ENCODE peak calls at places on chromosomes 5 and 9, in five cellular contexts. Y is tibial artery, J is AG04450, Q is heart right ventricle, N is psoas muscle. R is an unnamed sample.

GRCh38 chr9:18606831-18607230 is 132.9 kb downstream of the ADAMTSL1 start:
- DNase-seq in Y (no peak), J (no peak), Q (no peak), N (no peak), R (no peak)

GRCh38 chr5:32193591-32193990 is 19.5 kb upstream of the GOLPH3 start:
- DNase-seq in Y (peak; percentile 89), J (no peak), Q (peak; percentile 91), N (peak; percentile 73), R (peak; percentile 83)

GRCh38 chr9:19551124-19551929 is 142.5 kb downstream of the ACER2 start:
- DNase-seq in Y (no peak), J (no peak), Q (no peak), N (no peak), R (no peak)

GRCh38 chr9:128863647-128864046 is 18.1 kb downstream of the KYAT1 start:
- DNase-seq in Y (peak; percentile 51), J (no peak), Q (peak; percentile 65), N (peak; percentile 73), R (peak; percentile 54)

GRCh38 chr5:116709082-116709481 is 134.5 kb upstream of the SEMA6A start:
- DNase-seq in Y (no peak), J (no peak), Q (no peak), N (no peak), R (no peak)

GRCh38 chr5:177306674-177307543 is 3.3 kb downstream of the PRELID1 start:
- DNase-seq in Y (no peak), J (no peak), Q (no peak), N (no peak), R (no peak)

GRCh38 chr5:177591690-177592009 is 353 bp upstream of the TMED9 start:
- DNase-seq in Y (no peak), J (no peak), Q (no peak), N (no peak), R (no peak)

GRCh38 chr9:130010151-130010988 is 32.6 kb downstream of the FNBP1 start:
- DNase-seq in Y (no peak), J (no peak), Q (no peak), N (no peak), R (no peak)

GRCh38 chr9:72476617-72477375 is 44.6 kb upstream of the TMC1 start:
- DNase-seq in Y (no peak), J (no peak), Q (no peak), N (no peak), R (no peak)

GRCh38 chr9:126397056-126397455 is 70.4 kb downstream of the MVB12B start:
- DNase-seq in Y (no peak), J (no peak), Q (no peak), N (no peak), R (no peak)

GRCh38 chr5:158914008-158914407 is 185.7 kb downstream of the EBF1 start:
- DNase-seq in Y (no peak), J (no peak), Q (no peak), N (no peak), R (no peak)

GRCh38 chr9:22452415-22453010 is 5.9 kb downstream of the DMRTA1 start:
- DNase-seq in Y (peak; percentile 51), J (no peak), Q (no peak), N (peak; percentile 19), R (peak; percentile 67)

GRCh38 chr5:55497712-55498111 is 37.1 kb downstream of the PLPP1 start:
- DNase-seq in Y (no peak), J (no peak), Q (no peak), N (no peak), R (no peak)

GRCh38 chr5:107826311-107827000 is 155.7 kb upstream of the EFNA5 start:
- DNase-seq in Y (no peak), J (no peak), Q (no peak), N (no peak), R (no peak)

GRCh38 chr5:65928341-65928752 is 2.0 kb downstream of the ERBIN start:
- DNase-seq in Y (no peak), J (no peak), Q (no peak), N (no peak), R (no peak)

GRCh38 chr9:89877051-89878002 is 272.5 kb downstream of the GADD45G start:
- DNase-seq in Y (no peak), J (no peak), Q (no peak), N (no peak), R (no peak)

GRCh38 chr5:42360641-42361320 is 62.5 kb upstream of the GHR start:
- DNase-seq in Y (no peak), J (no peak), Q (no peak), N (no peak), R (no peak)

GRCh38 chr5:150609843-150610584 is 30.4 kb upstream of the SYNPO start:
- DNase-seq in Y (peak; percentile 74), J (no peak), Q (peak; percentile 88), N (peak; percentile 60), R (no peak)
- TF ChIP-seq CTCF in Y (no peak), J (no peak), Q (no peak), N (no peak), R (no peak)

GRCh38 chr9:123378956-123379660 is 23.1 kb downstream of the CRB2 start:
- DNase-seq in Y (no peak), J (no peak), Q (no peak), N (no peak), R (no peak)

GRCh38 chr9:123382659-123383511 is 26.9 kb downstream of the CRB2 start:
- DNase-seq in Y (no peak), J (no peak), Q (no peak), N (no peak), R (no peak)

GRCh38 chr9:123380852-123381705 is 25.1 kb downstream of the CRB2 start:
- DNase-seq in Y (no peak), J (no peak), Q (no peak), N (no peak), R (no peak)

GRCh38 chr9:123387686-123388085 is 31.7 kb downstream of the CRB2 start:
- DNase-seq in Y (no peak), J (no peak), Q (no peak), N (no peak), R (no peak)

GRCh38 chr9:123383512-123384170 is 27.6 kb downstream of the CRB2 start:
- DNase-seq in Y (no peak), J (no peak), Q (no peak), N (no peak), R (no peak)
- H3K4me3 ChIP-seq in Y (no peak overlapping the region), J (no peak overlapping the region), Q (no peak overlapping the region), N (no peak overlapping the region), R (no peak overlapping the region)

DNA sequence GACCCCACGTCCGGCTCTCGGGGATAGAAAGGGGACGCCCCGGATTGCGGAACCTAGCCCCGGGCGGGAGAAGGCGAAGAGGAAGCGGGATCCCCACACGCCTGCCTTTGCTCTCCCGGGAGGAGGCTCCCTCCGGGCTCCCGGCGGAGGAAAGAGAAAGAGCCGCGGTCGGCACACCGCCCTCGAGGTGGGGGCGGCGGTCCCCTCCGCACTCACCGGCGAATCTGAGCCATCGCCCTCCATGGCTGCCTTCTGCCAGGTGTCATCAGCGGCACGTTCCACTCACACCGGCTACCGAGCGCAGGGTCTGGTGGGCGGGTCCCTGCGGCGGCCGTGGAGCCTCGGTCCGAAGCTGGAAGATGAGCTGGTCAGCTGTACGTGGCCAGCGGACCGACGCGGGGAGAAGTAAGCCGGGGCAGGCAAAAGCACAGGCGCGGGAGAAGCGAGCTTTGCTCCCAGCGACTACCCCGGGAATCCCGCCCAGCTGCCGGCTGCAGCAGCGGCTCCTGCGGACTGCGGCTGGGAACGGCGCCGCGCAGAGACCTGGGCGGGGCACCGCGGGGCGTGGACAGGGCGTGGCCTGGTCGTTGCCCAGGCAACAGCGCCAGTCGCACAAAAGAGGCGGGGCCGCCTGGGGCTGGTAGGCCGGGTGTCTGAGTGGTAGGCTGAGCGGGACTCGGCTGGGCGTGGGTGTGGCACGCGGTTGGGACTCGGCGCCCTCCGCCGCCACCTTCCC is at the start of gene TRIM36:
- DNase-seq in Y (peak; percentile 91), J (peak; percentile 44), Q (peak; percentile 84), N (peak; percentile 91), R (peak; percentile 83)
- H3K27ac ChIP-seq in Y (peak within 1 kb of the TSS; percentile 80), J (no peak within 1 kb of the TSS), Q (peak within 1 kb of the TSS; percentile 39), N (peak within 1 kb of the TSS; percentile 47), R (no peak within 1 kb of the TSS)

GRCh38 chr5:67606586-67606947 is 410.0 kb upstream of the CD180 start:
- DNase-seq in Y (no peak), J (no peak), Q (no peak), N (no peak), R (no peak)
- TF ChIP-seq CTCF in Y (no peak), J (no peak), Q (no peak), N (no peak), R (no peak)

GRCh38 chr5:178965465-178966055 is 24.6 kb downstream of the ZNF454 start:
- DNase-seq in Y (no peak), J (no peak), Q (no peak), N (no peak), R (no peak)
- H3K4me3 ChIP-seq in Y (no peak overlapping the region), J (no peak overlapping the region), Q (no peak overlapping the region), N (no peak overlapping the region), R (no peak overlapping the region)

DNA sequence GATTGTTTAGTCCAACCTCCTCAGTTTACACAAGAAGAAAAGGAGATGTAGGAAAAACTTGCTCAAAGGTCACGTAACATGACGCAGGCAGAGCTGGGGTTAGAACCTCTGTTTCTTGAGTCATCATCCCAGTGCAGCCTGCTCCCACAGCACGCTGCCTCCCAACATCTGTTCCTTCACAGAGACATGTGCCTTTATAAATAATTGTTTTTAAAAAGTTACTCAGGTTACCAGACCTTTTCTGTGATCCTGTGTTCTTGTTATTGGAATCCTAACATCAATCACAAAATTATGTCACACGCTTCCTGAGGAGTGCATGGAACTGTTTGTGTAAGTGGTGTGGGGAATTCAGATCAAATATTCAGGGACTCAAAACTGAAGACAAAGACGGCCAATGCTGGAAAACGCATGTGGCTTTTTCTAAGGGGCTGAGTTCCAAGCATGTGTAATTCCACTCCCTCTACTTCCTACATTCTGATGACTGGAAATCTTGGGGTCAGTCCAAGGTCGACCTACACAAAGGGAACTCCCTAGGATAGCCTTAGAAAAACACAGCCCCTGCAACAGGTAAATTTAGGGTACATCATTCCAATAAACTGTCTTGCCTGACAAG is 184.3 kb downstream of the TSSK1B start:
- DNase-seq in Y (peak; percentile 25), J (peak; percentile 99), Q (peak; percentile 73), N (peak; percentile 19), R (peak; percentile 42)
- H3K27ac ChIP-seq in Y (no peak overlapping the region), J (peak overlapping the region; percentile 99), Q (peak overlapping the region; percentile 83), N (peak overlapping the region; percentile 48), R (peak overlapping the region; percentile 78)